ENCODE peak calls at places on chromosomes 13 and 19, in eight cellular contexts. G is HFFc6, S is prostate gland, H is adrenal gland, A is mesothelial cell of epicardium, K is neural crest cell, D is progenitor cell of endocrine pancreas, O is AG10803. Z is an unnamed sample.

GRCh38 chr13:34265016-34265692 is 447.2 kb downstream of the RFC3 start:
- DNase-seq in G (no peak), S (no peak), H (no peak), A (no peak), K (no peak), D (no peak), O (no peak), Z (no peak)

GRCh38 chr19:51663650-51664049 is 17.0 kb upstream of the SIGLEC14 start:
- DNase-seq in G (no peak), S (no peak), H (no peak), A (no peak), K (no peak), D (no peak), O (no peak), Z (no peak)

GRCh38 chr13:79528759-79529191 is 47.8 kb downstream of the NDFIP2 start:
- DNase-seq in G (peak), S (no peak), H (no peak), A (no peak), K (no peak), D (no peak), O (no peak), Z (no peak)

GRCh38 chr19:47097396-47098217 is 16.0 kb downstream of the ZC3H4 start:
- DNase-seq in G (no peak), S (no peak), H (no peak), A (no peak), K (no peak), D (no peak), O (no peak), Z (no peak)

GRCh38 chr13:89726690-89727435 is 1620.6 kb upstream of the MIR17HG start:
- DNase-seq in G (no peak), S (no peak), H (no peak), A (no peak), K (no peak), D (no peak), O (no peak), Z (peak)

GRCh38 chr13:100828226-100828625 is 153.6 kb upstream of the TMTC4 start:
- DNase-seq in G (no peak), S (no peak), H (no peak), A (no peak), K (no peak), D (no peak), O (no peak), Z (no peak)

GRCh38 chr13:111508902-111509509 is 188.6 kb downstream of the TEX29 start:
- DNase-seq in G (no peak), S (no peak), H (no peak), A (no peak), K (no peak), D (no peak), O (no peak), Z (no peak)

GRCh38 chr19:10118960-10119359 is 739 bp downstream of the EIF3G start:
- DNase-seq in G (no peak), S (no peak), H (no peak), A (no peak), K (no peak), D (no peak), O (peak), Z (no peak)

GRCh38 chr13:30726192-30726591 is 9.2 kb upstream of the ALOX5AP start:
- DNase-seq in G (peak), S (no peak), H (no peak), A (no peak), K (no peak), D (no peak), O (no peak), Z (no peak)

GRCh38 chr19:47509170-47509847 is 5.6 kb downstream of the NAPA start:
- DNase-seq in G (no peak), S (no peak), H (no peak), A (no peak), K (no peak), D (no peak), O (no peak), Z (no peak)

GRCh38 chr13:30872685-30873443 is 33.2 kb upstream of the MEDAG start:
- DNase-seq in G (peak), S (no peak), H (no peak), A (no peak), K (peak), D (no peak), O (peak), Z (no peak)

DNA sequence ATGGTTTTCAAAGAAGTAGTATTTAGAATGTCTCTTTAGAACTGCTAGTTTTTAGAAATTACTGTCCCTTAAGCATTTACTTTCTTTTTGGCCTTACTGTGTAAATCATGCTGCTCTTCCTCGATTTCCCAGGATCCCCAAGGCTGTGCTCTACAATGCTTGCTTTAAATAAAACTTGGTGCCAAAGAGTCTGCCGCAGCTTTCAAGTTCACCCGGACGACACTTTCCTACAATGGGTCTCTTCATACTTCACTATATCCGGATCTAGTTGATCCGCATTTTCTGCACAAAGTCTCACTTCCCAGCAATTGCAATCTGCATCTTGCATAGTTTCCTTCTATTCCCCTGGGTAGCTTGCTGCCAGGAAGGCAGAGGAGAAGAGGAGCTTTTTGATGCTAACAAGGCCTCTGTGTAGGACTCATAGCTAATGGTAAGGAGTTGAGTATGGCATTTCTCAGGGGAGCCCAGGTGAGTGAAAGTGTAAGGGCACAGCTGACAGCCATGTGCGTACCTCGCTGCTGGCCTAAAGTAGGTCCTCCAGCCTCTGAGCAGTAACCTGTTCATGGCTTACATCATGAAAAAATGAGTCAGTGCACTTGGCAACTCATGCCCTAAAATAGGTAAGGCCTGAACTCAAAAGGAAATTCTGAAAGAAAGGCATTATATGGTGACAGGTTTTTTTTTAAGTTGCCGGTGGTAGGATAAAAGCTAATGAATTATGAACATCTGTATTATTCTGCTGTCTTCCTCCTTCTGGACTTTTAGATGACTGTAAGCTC is 101.6 kb downstream of the ENOX1 start:
- DNase-seq in G (no peak), S (no peak), H (no peak), A (no peak), K (no peak), D (no peak), O (no peak), Z (peak)
- TF ChIP-seq CTCF in G (no peak), S (no peak), H (no peak), A (no peak), K (no peak), D (no peak), O (no peak), Z (no peak)

GRCh38 chr19:57466489-57466888 is 9.5 kb upstream of the VN1R1 start:
- DNase-seq in G (no peak), S (no peak), H (no peak), A (no peak), K (no peak), D (no peak), O (no peak), Z (no peak)

DNA sequence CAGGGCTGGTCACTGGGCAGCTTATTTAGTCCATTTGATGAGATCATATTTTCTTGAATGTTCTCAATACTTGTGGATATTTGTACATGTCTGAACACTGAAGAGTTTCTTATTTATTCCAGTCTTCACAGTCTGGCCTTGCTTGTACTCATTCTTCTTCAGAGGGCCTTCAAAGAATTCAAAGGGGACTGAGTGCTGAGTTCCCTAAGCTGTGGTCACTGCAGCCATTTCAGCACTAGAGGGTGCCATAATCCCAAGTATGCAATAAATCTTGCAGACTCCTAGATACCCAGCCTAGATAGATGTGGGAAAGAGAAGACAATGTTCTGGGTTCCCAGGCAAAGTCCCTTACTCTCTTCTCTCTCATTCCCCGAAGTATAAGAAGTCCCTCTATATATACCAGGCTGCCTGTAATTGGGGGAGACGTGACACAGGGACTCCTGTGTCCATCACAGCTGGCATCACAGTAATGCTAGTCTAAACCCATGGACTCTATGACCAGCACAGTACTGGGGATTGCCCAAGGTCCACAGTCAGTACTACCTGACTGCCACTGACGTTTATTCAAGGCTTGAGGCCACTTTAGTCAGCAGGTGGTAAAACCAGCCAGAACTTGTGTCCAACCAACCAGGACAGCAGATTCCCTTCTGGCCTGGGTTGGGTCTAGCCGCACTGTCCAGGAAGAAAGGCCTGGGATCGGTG is 8.9 kb upstream of the VN1R1 start:
- DNase-seq in G (peak), S (no peak), H (no peak), A (no peak), K (no peak), D (no peak), O (peak), Z (peak)
- TF ChIP-seq CTCF in G (peak), S (no peak), H (no peak), A (no peak), K (peak), D (no peak), O (peak), Z (peak)

GRCh38 chr19:8096071-8096470 is 43.5 kb downstream of the CCL25 start:
- DNase-seq in G (no peak), S (no peak), H (no peak), A (no peak), K (no peak), D (no peak), O (no peak), Z (no peak)
- TF ChIP-seq CTCF in G (peak), S (no peak), H (no peak), A (no peak), K (no peak), D (no peak), O (no peak), Z (no peak)

GRCh38 chr19:13600802-13601201 is 94.5 kb upstream of the CACNA1A start:
- DNase-seq in G (no peak), S (no peak), H (no peak), A (no peak), K (no peak), D (no peak), O (no peak), Z (no peak)
- TF ChIP-seq CTCF in G (no peak), S (no peak), H (no peak), A (no peak), K (no peak), D (no peak), O (no peak), Z (no peak)

DNA sequence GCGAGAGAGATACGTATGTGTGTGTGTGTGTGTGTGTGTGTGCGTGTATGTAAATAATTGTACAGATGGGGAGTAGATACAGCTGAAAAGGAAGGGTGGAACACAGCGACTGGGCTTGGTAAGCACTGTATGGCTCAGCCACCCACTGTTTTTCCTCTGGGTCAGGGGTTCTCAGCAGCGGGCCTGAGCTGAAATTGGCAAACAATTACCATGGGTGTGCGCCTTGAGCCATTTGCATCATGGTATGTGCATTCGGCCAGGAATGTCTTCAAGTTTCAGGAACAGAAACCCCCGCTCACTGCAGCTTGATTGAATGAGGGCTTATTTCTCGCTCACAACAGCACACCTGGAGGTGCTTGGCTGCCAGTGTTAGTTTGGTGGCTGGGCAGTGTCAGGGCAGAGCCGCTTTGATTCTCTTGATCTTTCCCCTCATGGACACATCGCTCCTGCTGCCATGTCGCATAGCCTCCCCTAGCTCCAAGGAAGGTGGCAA is 126.7 kb downstream of the SIPA1L3 start:
- DNase-seq in G (no peak), S (no peak), H (no peak), A (no peak), K (no peak), D (no peak), O (no peak), Z (no peak)
- TF ChIP-seq CTCF in G (no peak), S (no peak), H (no peak), A (no peak), K (no peak), D (peak), O (no peak), Z (no peak)

GRCh38 chr13:51614350-51614786 is 30.1 kb downstream of the WDFY2 start:
- DNase-seq in G (peak), S (no peak), H (peak), A (no peak), K (no peak), D (no peak), O (peak), Z (no peak)
- TF ChIP-seq CTCF in G (no peak), S (no peak), H (no peak), A (no peak), K (no peak), D (no peak), O (no peak), Z (no peak)

DNA sequence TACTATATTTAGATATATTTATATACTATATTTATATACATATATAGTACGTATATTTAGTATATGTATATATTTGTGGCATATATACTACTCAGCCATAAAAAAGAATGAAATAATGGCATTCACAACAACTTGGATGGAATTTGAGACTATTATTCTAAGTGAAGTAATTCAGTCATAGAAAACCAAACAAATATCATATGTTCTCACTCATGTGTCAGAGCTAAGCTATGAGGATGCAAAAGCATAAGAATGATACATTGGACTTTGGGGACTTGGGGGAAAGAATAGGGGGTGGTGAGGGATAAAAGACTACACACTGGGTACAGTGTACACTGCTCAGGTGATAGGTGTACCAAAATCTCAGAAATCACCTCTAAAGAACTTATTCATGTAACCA is 1015.7 kb downstream of the EFNB2 start:
- DNase-seq in G (no peak), S (no peak), H (no peak), A (no peak), K (no peak), D (no peak), O (no peak), Z (no peak)
- TF ChIP-seq CTCF in G (no peak), S (no peak), H (no peak), A (no peak), K (no peak), D (no peak), O (no peak), Z (no peak)

DNA sequence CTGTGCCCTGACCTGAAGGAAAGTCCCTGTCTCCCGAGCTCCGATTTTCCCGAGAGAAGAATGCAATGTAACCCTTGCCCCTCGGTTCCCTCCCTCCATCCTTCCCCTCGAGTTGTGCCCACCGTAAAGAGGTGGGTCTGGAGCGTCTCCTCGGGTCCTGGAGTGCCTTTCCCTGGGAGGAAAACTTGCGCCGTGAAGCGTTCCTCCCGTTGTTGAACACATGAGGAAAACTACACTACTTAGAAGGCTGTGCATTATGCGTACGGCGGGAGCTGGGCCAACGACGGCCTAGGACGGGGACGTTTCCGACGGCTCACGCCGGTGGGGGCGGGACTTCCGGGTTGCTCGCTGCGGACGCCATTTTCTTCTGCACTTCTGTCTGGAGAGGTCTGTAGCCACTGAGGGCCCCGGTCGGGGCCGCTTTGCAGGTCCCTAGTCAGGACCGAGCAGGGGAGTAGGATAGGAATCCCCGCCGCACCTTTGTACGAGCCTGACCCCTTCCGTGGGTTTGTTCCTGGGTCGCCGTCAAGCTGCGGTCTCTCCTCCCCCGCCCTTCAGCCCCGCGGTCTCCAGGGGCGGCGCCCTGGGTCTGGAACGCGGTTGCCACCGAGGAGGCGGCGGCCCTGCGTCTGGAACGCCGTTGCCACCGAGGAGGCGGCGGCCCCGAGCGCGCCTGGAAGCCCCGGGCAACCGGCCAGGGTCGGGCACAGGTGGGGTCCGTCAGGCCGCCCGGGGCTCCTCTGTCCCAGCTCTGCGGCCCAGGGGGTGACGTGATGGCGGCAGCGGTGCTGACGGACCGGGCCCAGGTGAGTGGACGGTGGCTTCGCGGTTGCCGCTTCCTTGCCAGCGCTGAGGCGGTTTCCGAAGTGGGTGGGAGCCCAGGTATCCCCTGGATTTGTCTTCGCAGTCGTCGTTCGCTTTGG is at the start of gene ZNF264:
- DNase-seq in G (peak), S (peak), H (peak), A (peak), K (peak), D (peak), O (peak), Z (peak)
- TF ChIP-seq CTCF in G (no peak), S (no peak), H (no peak), A (no peak), K (no peak), D (peak), O (no peak), Z (no peak)